ENCODE peak calls at places on chromosomes 7 and 10, in seven cellular contexts. F is islet precursor cell; P is fibroblast of the conjunctiva; I is NCI-H526 treated with DMSO at 0.1 percent for 48 hours; D is HCT116; A is stimulated activated CD4-positive, alpha-beta T cell treated with anti-CD3 and anti-CD28 coated beads, Interleukin-12 subunit alpha, Interleukin-12 subunit beta, amount 100 ng/mL, for 4 hours; U is activated effector memory CD4-positive, alpha-beta T cell treated with anti-CD3 and anti-CD28 coated beads, Interleukin-2, amount 50 U/mL, for 16 hours. C is an unnamed sample.

GRCh38 chr10:72353963-72354355 is 760 bp downstream of the DNAJB12 start:
- DNase-seq in F (no peak), P (no peak), I (no peak), D (no peak), A (no peak), U (no peak), C (no peak)

GRCh38 chr7:135281363-135281949 is 47.8 kb downstream of the STRA8 start:
- DNase-seq in F (peak), P (peak), I (peak), D (peak), A (peak), U (peak), C (no peak)

GRCh38 chr7:101288439-101288838 is 33.2 kb downstream of the IFT22 start:
- DNase-seq in F (no peak), P (no peak), I (no peak), D (no peak), A (no peak), U (no peak), C (no peak)

GRCh38 chr7:88664630-88665233 is 94.8 kb upstream of the ZNF804B start:
- DNase-seq in F (peak), P (no peak), I (no peak), D (peak), A (no peak), U (no peak), C (no peak)

GRCh38 chr10:80540136-80540535 is 2.4 kb downstream of the SH2D4B start:
- DNase-seq in F (peak), P (no peak), I (no peak), D (no peak), A (no peak), U (no peak), C (no peak)

GRCh38 chr10:71314028-71314693 is 4.9 kb upstream of the SLC29A3 start:
- DNase-seq in F (peak), P (peak), I (no peak), D (peak), A (peak), U (peak), C (peak)

GRCh38 chr10:28151636-28152035 is 151.2 kb downstream of the MPP7 start:
- DNase-seq in F (no peak), P (no peak), I (no peak), D (no peak), A (no peak), U (no peak), C (no peak)

GRCh38 chr10:114573330-114574045 is 84.6 kb downstream of the ABLIM1 start:
- DNase-seq in F (no peak), P (no peak), I (no peak), D (no peak), A (no peak), U (no peak), C (no peak)

GRCh38 chr10:30188101-30188500 is 128.7 kb upstream of the JCAD start:
- DNase-seq in F (no peak), P (no peak), I (no peak), D (no peak), A (no peak), U (no peak), C (no peak)

GRCh38 chr10:80579849-80580645 is 42.3 kb downstream of the SH2D4B start:
- DNase-seq in F (no peak), P (no peak), I (no peak), D (no peak), A (no peak), U (no peak), C (no peak)

GRCh38 chr10:58266826-58267712 is 625 bp downstream of the IPMK start:
- DNase-seq in F (peak), P (peak), I (peak), D (no peak), A (peak), U (peak), C (peak)

GRCh38 chr7:929311-929711 is 25.2 kb downstream of the ADAP1 start:
- DNase-seq in F (no peak), P (no peak), I (no peak), D (no peak), A (no peak), U (peak), C (peak)

GRCh38 chr10:105952153-105952552 is 1212.4 kb downstream of the SORCS1 start:
- DNase-seq in F (peak), P (peak), I (no peak), D (no peak), A (no peak), U (no peak), C (no peak)

GRCh38 chr10:34726862-34727261 is 88.2 kb downstream of the PARD3 start:
- DNase-seq in F (no peak), P (no peak), I (no peak), D (no peak), A (no peak), U (no peak), C (no peak)

GRCh38 chr10:89404082-89404481 is 10.3 kb upstream of the IFIT5 start:
- DNase-seq in F (no peak), P (no peak), I (no peak), D (no peak), A (no peak), U (no peak), C (no peak)

GRCh38 chr7:14859267-14859666 is 43.3 kb downstream of the DGKB start:
- DNase-seq in F (no peak), P (no peak), I (no peak), D (no peak), A (no peak), U (no peak), C (no peak)

GRCh38 chr10:133405844-133406527 is 12.0 kb downstream of the MTG1 start:
- DNase-seq in F (no peak), P (no peak), I (no peak), D (no peak), A (no peak), U (peak), C (peak)

GRCh38 chr7:25851332-25852248 is 300.4 kb upstream of the NFE2L3 start:
- DNase-seq in F (peak), P (peak), I (peak), D (no peak), A (peak), U (peak), C (peak)

GRCh38 chr10:108363566-108363965 is 1199.1 kb upstream of the SORCS1 start:
- DNase-seq in F (no peak), P (no peak), I (no peak), D (no peak), A (no peak), U (no peak), C (no peak)

GRCh38 chr10:33413093-33413442 is 78.6 kb upstream of the NRP1 start:
- DNase-seq in F (no peak), P (no peak), I (no peak), D (no peak), A (no peak), U (no peak), C (no peak)

GRCh38 chr7:140591178-140591902 is 49.3 kb downstream of the DENND2A start:
- DNase-seq in F (no peak), P (no peak), I (no peak), D (no peak), A (no peak), U (no peak), C (no peak)

GRCh38 chr10:99161194-99161593 is 74.5 kb downstream of the HPSE2 start:
- DNase-seq in F (no peak), P (no peak), I (no peak), D (no peak), A (no peak), U (no peak), C (no peak)

GRCh38 chr10:67808706-67809105 is 29.3 kb downstream of the DNAJC12 start:
- DNase-seq in F (no peak), P (no peak), I (no peak), D (no peak), A (no peak), U (no peak), C (no peak)

GRCh38 chr7:112453505-112454171 is 3.4 kb downstream of the IFRD1 start:
- DNase-seq in F (no peak), P (no peak), I (no peak), D (no peak), A (no peak), U (no peak), C (no peak)

GRCh38 chr10:14889318-14889717 is 10.7 kb downstream of the SUV39H2 start:
- DNase-seq in F (no peak), P (no peak), I (no peak), D (no peak), A (no peak), U (no peak), C (no peak)

GRCh38 chr7:2539031-2540028 is 16.0 kb downstream of the BRAT1 start:
- DNase-seq in F (peak), P (no peak), I (no peak), D (no peak), A (no peak), U (peak), C (peak)

GRCh38 chr10:75497997-75498797 is 66.8 kb downstream of the LRMDA start:
- DNase-seq in F (peak), P (no peak), I (no peak), D (peak), A (no peak), U (no peak), C (peak)

GRCh38 chr7:133945497-133945896 is 181.6 kb upstream of the LRGUK start:
- DNase-seq in F (no peak), P (no peak), I (peak), D (no peak), A (no peak), U (no peak), C (no peak)

GRCh38 chr10:89391882-89392756 is at the start of gene IFIT1:
- DNase-seq in F (no peak), P (peak), I (peak), D (peak), A (no peak), U (peak), C (no peak)

GRCh38 chr10:125006921-125007391 is 65.0 kb downstream of the ZRANB1 start:
- DNase-seq in F (no peak), P (peak), I (no peak), D (no peak), A (no peak), U (peak), C (peak)

GRCh38 chr7:92808006-92808405 is 28.4 kb downstream of the CDK6 start:
- DNase-seq in F (no peak), P (no peak), I (peak), D (no peak), A (no peak), U (no peak), C (no peak)

GRCh38 chr10:110203500-110204455 is 3.6 kb upstream of the MXI1 start:
- DNase-seq in F (no peak), P (no peak), I (no peak), D (no peak), A (no peak), U (no peak), C (no peak)

GRCh38 chr7:31603076-31603475 is 83.9 kb upstream of the PPP1R17 start:
- DNase-seq in F (no peak), P (no peak), I (no peak), D (no peak), A (no peak), U (no peak), C (no peak)

GRCh38 chr10:112379635-112380296 is 5.8 kb downstream of the ACSL5 start:
- DNase-seq in F (peak), P (no peak), I (no peak), D (peak), A (no peak), U (no peak), C (no peak)

GRCh38 chr7:6130007-6130587 is 98.9 kb downstream of the ANKRD61 start:
- DNase-seq in F (no peak), P (no peak), I (no peak), D (no peak), A (no peak), U (no peak), C (peak)

GRCh38 chr10:63384675-63385074 is 81.1 kb downstream of the JMJD1C start:
- DNase-seq in F (no peak), P (no peak), I (no peak), D (no peak), A (no peak), U (no peak), C (no peak)

GRCh38 chr7:151631149-151631967 is 111.7 kb upstream of the RHEB start:
- DNase-seq in F (no peak), P (no peak), I (peak), D (no peak), A (no peak), U (no peak), C (no peak)

GRCh38 chr7:50153141-50153540 is 60.1 kb upstream of the ZPBP start:
- DNase-seq in F (no peak), P (no peak), I (no peak), D (no peak), A (no peak), U (no peak), C (no peak)

GRCh38 chr10:6035101-6035834 is 26.9 kb downstream of the IL2RA start:
- DNase-seq in F (no peak), P (no peak), I (no peak), D (no peak), A (no peak), U (peak), C (no peak)